ENCODE peak calls at places on chromosome 18, in ten cellular contexts. V, Q, J, K, W, Z, Y, L, M and T are unnamed samples.

GRCh38 chr18:48009116-48009825 is 78.8 kb upstream of the SMAD2 start:
- DNase-seq in V (no peak), Q (no peak), J (no peak), K (no peak), W (no peak), Z (no peak), Y (no peak), L (no peak), M (no peak), T (no peak)

GRCh38 chr18:13540783-13541182 is 185.6 kb downstream of the FAM210A start:
- DNase-seq in V (peak), Q (no peak), J (no peak), K (no peak), W (no peak), Z (no peak), Y (no peak), L (no peak), M (no peak), T (no peak)

GRCh38 chr18:9757851-9758587 is 49.9 kb downstream of the RAB31 start:
- DNase-seq in V (no peak), Q (no peak), J (no peak), K (no peak), W (peak), Z (peak), Y (no peak), L (peak), M (peak), T (no peak)

GRCh38 chr18:70398076-70398475 is 109.2 kb downstream of the SOCS6 start:
- DNase-seq in V (no peak), Q (no peak), J (no peak), K (no peak), W (no peak), Z (no peak), Y (no peak), L (no peak), M (no peak), T (no peak)

GRCh38 chr18:62080172-62080571 is 106.7 kb downstream of the PIGN start:
- DNase-seq in V (no peak), Q (no peak), J (no peak), K (no peak), W (no peak), Z (no peak), Y (no peak), L (no peak), M (no peak), T (no peak)

GRCh38 chr18:61946449-61946848 is 53.6 kb upstream of the RNF152 start:
- DNase-seq in V (no peak), Q (no peak), J (no peak), K (no peak), W (peak), Z (peak), Y (no peak), L (no peak), M (peak), T (no peak)

GRCh38 chr18:10264260-10264659 is 190.2 kb upstream of the APCDD1 start:
- DNase-seq in V (no peak), Q (no peak), J (no peak), K (no peak), W (no peak), Z (no peak), Y (no peak), L (no peak), M (no peak), T (no peak)

GRCh38 chr18:62209046-62209445 is 22.0 kb downstream of the RELCH start:
- DNase-seq in V (no peak), Q (no peak), J (no peak), K (no peak), W (no peak), Z (peak), Y (no peak), L (peak), M (no peak), T (no peak)

GRCh38 chr18:51273435-51273834 is 76.0 kb upstream of the MEX3C start:
- DNase-seq in V (no peak), Q (no peak), J (no peak), K (no peak), W (no peak), Z (no peak), Y (no peak), L (no peak), M (no peak), T (no peak)

GRCh38 chr18:58263055-58263732 is 219.2 kb downstream of the NEDD4L start:
- DNase-seq in V (no peak), Q (no peak), J (no peak), K (no peak), W (peak), Z (no peak), Y (peak), L (no peak), M (no peak), T (no peak)

GRCh38 chr18:12308386-12309100 is 502 bp downstream of the TUBB6 start:
- DNase-seq in V (no peak), Q (no peak), J (no peak), K (peak), W (peak), Z (peak), Y (peak), L (peak), M (peak), T (no peak)

GRCh38 chr18:33210575-33211189 is 229.8 kb downstream of the CCDC178 start:
- DNase-seq in V (no peak), Q (no peak), J (no peak), K (no peak), W (peak), Z (peak), Y (peak), L (peak), M (no peak), T (no peak)

GRCh38 chr18:11259421-11259820 is 110.1 kb upstream of the PIEZO2 start:
- DNase-seq in V (no peak), Q (no peak), J (no peak), K (peak), W (no peak), Z (peak), Y (peak), L (peak), M (no peak), T (no peak)

GRCh38 chr18:55185391-55185790 is 226.1 kb upstream of the CCDC68 start:
- DNase-seq in V (no peak), Q (no peak), J (no peak), K (no peak), W (peak), Z (peak), Y (no peak), L (no peak), M (no peak), T (no peak)

GRCh38 chr18:79612291-79613108 is 67.1 kb upstream of the CTDP1 start:
- DNase-seq in V (no peak), Q (no peak), J (no peak), K (no peak), W (no peak), Z (no peak), Y (no peak), L (no peak), M (no peak), T (no peak)

GRCh38 chr18:28124239-28125029 is 52.5 kb downstream of the CDH2 start:
- DNase-seq in V (no peak), Q (no peak), J (no peak), K (no peak), W (no peak), Z (peak), Y (no peak), L (no peak), M (no peak), T (no peak)

GRCh38 chr18:50707841-50708240 is 112.0 kb downstream of the MRO start:
- DNase-seq in V (no peak), Q (no peak), J (no peak), K (peak), W (peak), Z (peak), Y (peak), L (no peak), M (no peak), T (no peak)

GRCh38 chr18:433297-433696 is 67.2 kb downstream of the COLEC12 start:
- DNase-seq in V (no peak), Q (no peak), J (no peak), K (no peak), W (peak), Z (peak), Y (no peak), L (no peak), M (no peak), T (no peak)

GRCh38 chr18:23032030-23032582 is 99.0 kb downstream of the RBBP8 start:
- DNase-seq in V (no peak), Q (no peak), J (no peak), K (no peak), W (peak), Z (peak), Y (no peak), L (no peak), M (peak), T (no peak)

GRCh38 chr18:6650063-6650462 is 79.5 kb upstream of the ARHGAP28 start:
- DNase-seq in V (no peak), Q (no peak), J (no peak), K (no peak), W (no peak), Z (no peak), Y (peak), L (no peak), M (no peak), T (no peak)

GRCh38 chr18:8367217-8367988 is 241.8 kb upstream of the RAB12 start:
- DNase-seq in V (no peak), Q (no peak), J (peak), K (no peak), W (no peak), Z (peak), Y (peak), L (peak), M (no peak), T (no peak)

GRCh38 chr18:47968006-47968676 is 37.7 kb upstream of the SMAD2 start:
- DNase-seq in V (no peak), Q (no peak), J (no peak), K (no peak), W (no peak), Z (no peak), Y (no peak), L (no peak), M (no peak), T (no peak)

GRCh38 chr18:47745227-47745626 is 185.2 kb downstream of the SMAD2 start:
- DNase-seq in V (no peak), Q (no peak), J (no peak), K (no peak), W (no peak), Z (no peak), Y (no peak), L (no peak), M (no peak), T (no peak)

GRCh38 chr18:23850215-23850614 is 161.0 kb downstream of the LAMA3 start:
- DNase-seq in V (no peak), Q (no peak), J (no peak), K (no peak), W (no peak), Z (no peak), Y (no peak), L (no peak), M (no peak), T (no peak)

GRCh38 chr18:79613186-79613931 is 66.2 kb upstream of the CTDP1 start:
- DNase-seq in V (no peak), Q (no peak), J (no peak), K (no peak), W (no peak), Z (no peak), Y (no peak), L (no peak), M (no peak), T (no peak)

GRCh38 chr18:12768622-12769021 is 65.8 kb downstream of the PSMG2 start:
- DNase-seq in V (no peak), Q (no peak), J (no peak), K (no peak), W (peak), Z (peak), Y (no peak), L (no peak), M (peak), T (no peak)

GRCh38 chr18:41371718-41372117 is 583.3 kb upstream of the PIK3C3 start:
- DNase-seq in V (no peak), Q (no peak), J (no peak), K (no peak), W (peak), Z (no peak), Y (no peak), L (no peak), M (no peak), T (no peak)

GRCh38 chr18:50630895-50631294 is 71.0 kb downstream of the MAPK4 start:
- DNase-seq in V (no peak), Q (no peak), J (no peak), K (no peak), W (no peak), Z (no peak), Y (no peak), L (no peak), M (no peak), T (no peak)

GRCh38 chr18:45666520-45666919 is 51.2 kb downstream of the SLC14A2 start:
- DNase-seq in V (no peak), Q (no peak), J (no peak), K (no peak), W (no peak), Z (no peak), Y (no peak), L (peak), M (no peak), T (no peak)

GRCh38 chr18:23805898-23806297 is 116.6 kb downstream of the LAMA3 start:
- DNase-seq in V (no peak), Q (no peak), J (no peak), K (no peak), W (peak), Z (peak), Y (no peak), L (no peak), M (peak), T (no peak)

GRCh38 chr18:25817571-25818237 is 272.7 kb downstream of the SS18 start:
- DNase-seq in V (no peak), Q (no peak), J (no peak), K (no peak), W (no peak), Z (no peak), Y (no peak), L (no peak), M (no peak), T (no peak)

GRCh38 chr18:33833847-33834246 is 255.8 kb downstream of the ASXL3 start:
- DNase-seq in V (no peak), Q (no peak), J (no peak), K (no peak), W (no peak), Z (no peak), Y (no peak), L (no peak), M (no peak), T (no peak)

GRCh38 chr18:44592639-44593038 is 88.0 kb upstream of the SETBP1 start:
- DNase-seq in V (no peak), Q (no peak), J (no peak), K (no peak), W (peak), Z (peak), Y (no peak), L (no peak), M (peak), T (no peak)

DNA sequence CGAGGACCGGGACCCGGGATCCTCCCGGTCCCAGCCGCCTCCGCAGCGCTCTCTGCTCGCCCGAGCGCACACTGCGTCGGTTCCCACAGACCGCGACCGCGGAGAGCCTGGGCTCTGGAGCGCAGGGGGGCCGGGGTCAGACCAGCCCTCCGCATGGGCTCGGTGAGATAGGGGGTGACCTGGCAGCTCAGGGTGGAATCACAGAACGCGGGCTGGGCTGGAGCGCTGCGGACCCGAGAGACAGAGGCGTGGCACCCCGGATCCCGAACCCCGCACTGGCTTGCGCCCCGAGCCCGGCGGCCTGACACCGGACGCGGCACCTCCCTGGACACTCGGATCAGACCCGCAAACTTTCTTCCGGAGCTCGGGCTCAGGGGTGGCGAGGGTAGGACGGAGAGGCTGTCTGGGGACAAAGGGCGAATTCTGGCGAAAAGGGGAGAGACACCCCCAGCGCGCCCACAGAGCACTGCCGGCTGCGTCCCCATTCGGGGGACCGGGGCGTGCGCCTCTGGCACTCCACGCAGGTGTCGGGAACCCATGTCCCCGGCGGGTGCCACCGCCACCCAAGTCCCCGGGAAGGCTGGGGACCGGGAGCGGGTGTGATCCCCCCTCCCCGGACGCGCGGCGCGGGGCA is 582 bp downstream of the DIPK1C start:
- DNase-seq in V (no peak), Q (no peak), J (no peak), K (no peak), W (no peak), Z (peak), Y (no peak), L (no peak), M (no peak), T (no peak)
- H3K4me3 ChIP-seq in V (peak), Q (no peak), J (peak), K (peak), W (no peak), Z (no peak), Y (no peak), L (no peak), M (no peak), T (no peak)

GRCh38 chr18:49368161-49368875 is 92.1 kb downstream of the DYM start:
- DNase-seq in V (no peak), Q (no peak), J (peak), K (no peak), W (no peak), Z (no peak), Y (peak), L (peak), M (no peak), T (no peak)
- H3K4me3 ChIP-seq in V (no peak), Q (no peak), J (no peak), K (no peak), W (no peak), Z (no peak), Y (no peak), L (no peak), M (no peak), T (no peak)

DNA sequence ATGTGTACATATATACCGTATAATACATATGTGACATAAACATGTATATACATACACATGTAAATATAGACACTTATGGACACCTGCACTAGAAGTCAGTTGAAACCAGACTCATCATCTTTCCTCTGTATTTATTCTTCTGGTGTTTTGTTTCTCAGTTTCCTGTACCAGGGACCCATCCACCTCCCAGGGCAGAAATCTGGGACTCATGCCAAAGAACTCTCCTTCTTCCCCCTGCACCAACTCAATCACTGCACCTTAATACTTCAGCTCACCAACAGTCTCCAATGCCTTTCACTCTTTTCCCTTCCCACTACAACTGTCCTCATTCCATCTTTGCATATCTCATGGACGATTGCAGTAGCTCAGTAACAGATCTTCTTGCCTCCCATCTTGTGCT is 428.0 kb downstream of the FBXO15 start:
- DNase-seq in V (no peak), Q (no peak), J (no peak), K (no peak), W (no peak), Z (no peak), Y (no peak), L (no peak), M (no peak), T (no peak)
- H3K4me3 ChIP-seq in V (no peak), Q (no peak), J (no peak), K (no peak), W (no peak), Z (no peak), Y (no peak), L (no peak), M (no peak), T (no peak)

GRCh38 chr18:35861367-35862114 is 110.9 kb upstream of the RMP24 start:
- DNase-seq in V (no peak), Q (no peak), J (no peak), K (no peak), W (no peak), Z (no peak), Y (no peak), L (no peak), M (no peak), T (peak)
- H3K4me3 ChIP-seq in V (no peak), Q (no peak), J (peak), K (no peak), W (no peak), Z (no peak), Y (no peak), L (no peak), M (no peak), T (no peak)

GRCh38 chr18:49491857-49492693 is 5.0 kb upstream of the C18orf32 start:
- DNase-seq in V (peak), Q (peak), J (peak), K (peak), W (peak), Z (peak), Y (peak), L (peak), M (peak), T (peak)

GRCh38 chr18:49494660-49495059 is 7.6 kb upstream of the C18orf32 start:
- DNase-seq in V (no peak), Q (no peak), J (no peak), K (no peak), W (no peak), Z (peak), Y (no peak), L (no peak), M (no peak), T (no peak)

GRCh38 chr18:49492694-49493033 is 5.6 kb upstream of the C18orf32 start:
- DNase-seq in V (no peak), Q (no peak), J (no peak), K (no peak), W (no peak), Z (no peak), Y (no peak), L (no peak), M (no peak), T (no peak)

GRCh38 chr18:49495074-49495473 is 8.0 kb upstream of the C18orf32 start:
- DNase-seq in V (no peak), Q (no peak), J (no peak), K (no peak), W (no peak), Z (no peak), Y (no peak), L (no peak), M (no peak), T (no peak)

GRCh38 chr18:49495480-49495879 is 8.4 kb upstream of the C18orf32 start:
- DNase-seq in V (no peak), Q (no peak), J (no peak), K (no peak), W (no peak), Z (no peak), Y (no peak), L (no peak), M (no peak), T (no peak)
- H3K4me3 ChIP-seq in V (no peak), Q (no peak), J (no peak), K (no peak), W (no peak), Z (no peak), Y (no peak), L (no peak), M (no peak), T (no peak)